ENCODE peak calls at places on chromosomes 16 and 17, in nine cellular contexts. J, G, L, V, U, O, T, Y and Q are unnamed samples.

GRCh38 chr16:87628940-87629339 is 26.6 kb downstream of the JPH3 start:
- DNase-seq in J (no peak), U (no peak), L (peak; percentile 36), O (no peak), Y (no peak), T (no peak), V (no peak), G (peak; percentile 77), Q (peak; percentile 84)

GRCh38 chr16:77304883-77305282 is 105.7 kb downstream of the SYCE1L start:
- DNase-seq in U (no peak), O (no peak), Y (no peak), V (no peak), J (no peak), G (no peak), T (no peak), L (no peak), Q (no peak)

GRCh38 chr16:51556694-51557327 is 405.7 kb upstream of the SALL1 start:
- DNase-seq in L (no peak), V (no peak), O (no peak), J (no peak), T (no peak), Y (no peak), G (peak; percentile 50), U (no peak), Q (peak; percentile 68)

GRCh38 chr17:628507-628941 is 86.1 kb downstream of the VPS53 start:
- DNase-seq in L (no peak), J (no peak), O (no peak), T (no peak), Y (no peak), V (no peak), U (no peak), G (no peak), Q (peak; percentile 22)

GRCh38 chr17:41367426-41368075 is 2.1 kb downstream of the KRT33B start:
- DNase-seq in Y (no peak), L (no peak), G (peak; percentile 92), U (no peak), V (no peak), T (no peak), J (no peak), O (no peak), Q (peak; percentile 67)

GRCh38 chr16:80208015-80208414 is 332.8 kb upstream of the DYNLRB2 start:
- DNase-seq in Y (no peak), J (no peak), T (no peak), L (no peak), V (no peak), O (no peak), U (no peak), G (no peak), Q (no peak)

GRCh38 chr16:15509051-15509592 is 74.7 kb downstream of the BMERB1 start:
- DNase-seq in J (no peak), U (no peak), O (peak; percentile 31), T (no peak), L (no peak), V (no peak), G (peak; percentile 66), Y (peak; percentile 35), Q (no peak)

GRCh38 chr17:61366076-61366714 is 33.4 kb upstream of the TBX2 start:
- DNase-seq in O (no peak), V (no peak), U (no peak), G (no peak), L (no peak), J (no peak), T (no peak), Y (no peak), Q (no peak)

GRCh38 chr17:323721-324139 is 28.9 kb downstream of the RPH3AL start:
- DNase-seq in L (no peak), U (no peak), V (no peak), J (no peak), T (no peak), Y (no peak), O (no peak), G (no peak), Q (peak; percentile 52)

GRCh38 chr17:82978765-82979349 is 100.6 kb upstream of the METRNL start:
- DNase-seq in T (no peak), J (no peak), V (no peak), U (no peak), Y (no peak), G (no peak), L (peak; percentile 30), O (no peak), Q (no peak)

GRCh38 chr16:55179858-55180585 is 144.0 kb upstream of the IRX6 start:
- DNase-seq in L (no peak), Y (no peak), O (no peak), U (no peak), G (no peak), T (no peak), V (no peak), J (no peak), Q (no peak)

GRCh38 chr16:987846-988245 is 6.3 kb downstream of the SOX8 start:
- DNase-seq in Y (no peak), O (no peak), J (no peak), G (no peak), V (no peak), U (no peak), T (no peak), L (no peak), Q (no peak)

GRCh38 chr17:68297168-68297567 is 5.9 kb downstream of the ARSG start:
- DNase-seq in O (no peak), J (no peak), Y (no peak), V (no peak), G (no peak), L (no peak), T (no peak), U (no peak), Q (no peak)

GRCh38 chr16:3004781-3005284 is 7.9 kb upstream of the CLDN9 start:
- DNase-seq in O (peak; percentile 73), T (no peak), J (no peak), L (no peak), U (no peak), Y (no peak), V (no peak), G (peak; percentile 29), Q (no peak)

GRCh38 chr17:13981881-13982280 is 87.4 kb upstream of the COX10 start:
- DNase-seq in J (no peak), Y (no peak), V (no peak), T (no peak), L (no peak), G (no peak), U (no peak), O (no peak), Q (peak; percentile 48)

GRCh38 chr16:19748389-19749110 is 30.5 kb downstream of the IQCK start:
- DNase-seq in L (no peak), U (no peak), V (no peak), G (no peak), O (no peak), J (no peak), Y (no peak), T (no peak), Q (no peak)

GRCh38 chr16:86862596-86862995 is 284.2 kb downstream of the FOXL1 start:
- DNase-seq in G (no peak), L (no peak), T (no peak), V (no peak), U (no peak), Y (no peak), O (no peak), J (no peak), Q (no peak)

GRCh38 chr17:3968886-3969524 is 4.8 kb upstream of the ATP2A3 start:
- DNase-seq in V (no peak), O (no peak), L (no peak), U (no peak), J (no peak), Y (no peak), G (no peak), T (no peak), Q (no peak)

GRCh38 chr17:76272541-76273434 is 7.6 kb downstream of the UBALD2 start:
- DNase-seq in G (no peak), V (peak; percentile 42), J (no peak), Y (no peak), L (no peak), U (no peak), O (no peak), T (no peak), Q (peak; percentile 69)